ENCODE peak calls at places on chromosome 5, in four cellular contexts. U is substantia nigra, Q is AG09319, C is SK-MEL-5. T is an unnamed sample.

GRCh38 chr5:114018178-114018577 is 343.7 kb upstream of the KCNN2 start:
- DNase-seq in U (no peak), Q (no peak), C (peak; percentile 25), T (no peak)

GRCh38 chr5:83570916-83571315 is 99.4 kb downstream of the VCAN start:
- DNase-seq in U (no peak), Q (no peak), C (no peak), T (no peak)

GRCh38 chr5:147851578-147851977 is 20.1 kb upstream of the SPINK1 start:
- DNase-seq in U (no peak), Q (no peak), C (no peak), T (no peak)

GRCh38 chr5:68730220-68731010 is 363.4 kb upstream of the SLC30A5 start:
- DNase-seq in U (peak; percentile 23), Q (peak; percentile 38), C (no peak), T (peak; percentile 46)

GRCh38 chr5:128645582-128645981 is 107.5 kb upstream of the FBN2 start:
- DNase-seq in U (no peak), Q (no peak), C (no peak), T (no peak)

GRCh38 chr5:125551246-125551645 is 804.8 kb upstream of the ZNF608 start:
- DNase-seq in U (no peak), Q (no peak), C (no peak), T (no peak)

GRCh38 chr5:29984153-29984534 is 1209.3 kb upstream of the CDH6 start:
- DNase-seq in U (no peak), Q (no peak), C (no peak), T (no peak)

GRCh38 chr5:118611332-118611945 is 376.9 kb downstream of the DTWD2 start:
- DNase-seq in U (no peak), Q (peak; percentile 11), C (peak; percentile 72), T (peak; percentile 4)

GRCh38 chr5:119484884-119485283 is 32.6 kb downstream of the HSD17B4 start:
- DNase-seq in U (no peak), Q (no peak), C (no peak), T (no peak)

GRCh38 chr5:139758510-139759036 is 37.0 kb upstream of the PSD2 start:
- DNase-seq in U (no peak), Q (no peak), C (no peak), T (no peak)

GRCh38 chr5:107670927-107671741 is at the start of gene EFNA5:
- DNase-seq in U (no peak), Q (no peak), C (peak; percentile 38), T (no peak)

GRCh38 chr5:142368529-142368928 is 43.7 kb upstream of the SPRY4 start:
- DNase-seq in U (no peak), Q (no peak), C (no peak), T (no peak)

GRCh38 chr5:17424674-17425073 is 73.4 kb upstream of the TAF11L2 start:
- DNase-seq in U (no peak), Q (no peak), C (no peak), T (no peak)

T was measured in smooth muscle cell of the brain vasculature.